ENCODE peak calls at places on chromosomes 12 and 14, in seven cellular contexts. A is HCT116, G is mesenchymal stem cell, J is thyroid gland, O is fibroblast of the aortic adventitia, Y is caudate nucleus, U is T-helper 17 cell. T is an unnamed sample.

GRCh38 chr14:75200451-75200850 is 24.0 kb upstream of the TMED10 start:
- DNase-seq in G (no peak), J (peak; percentile 74), A (peak; percentile 70), Y (no peak), O (no peak), U (no peak), T (peak; percentile 9)

GRCh38 chr14:99755068-99755405 is 38.2 kb upstream of the EML1 start:
- DNase-seq in J (no peak), Y (no peak), U (no peak), O (no peak), A (no peak), G (no peak), T (no peak)

GRCh38 chr12:53754633-53755261 is 3.0 kb upstream of the CISTR start:
- DNase-seq in U (no peak), A (no peak), G (peak; percentile 41), J (peak; percentile 76), Y (no peak), O (peak; percentile 69), T (peak; percentile 55)

GRCh38 chr14:96173646-96174475 is 30.8 kb upstream of the BDKRB2 start:
- DNase-seq in Y (no peak), U (no peak), O (no peak), J (no peak), G (no peak), A (no peak), T (no peak)

GRCh38 chr12:129082441-129082840 is 229.2 kb downstream of the GLT1D1 start:
- DNase-seq in O (no peak), J (no peak), A (no peak), Y (no peak), U (no peak), G (no peak), T (no peak)

GRCh38 chr14:94010625-94011024 is 13.5 kb downstream of the CCDC197 start:
- DNase-seq in A (no peak), J (no peak), O (no peak), U (no peak), Y (no peak), G (no peak), T (no peak)

GRCh38 chr12:3420693-3421092 is 70.3 kb upstream of the PRMT8 start:
- DNase-seq in A (no peak), U (no peak), G (no peak), Y (no peak), O (no peak), J (no peak), T (no peak)

GRCh38 chr12:108788911-108789310 is 57.6 kb upstream of the CORO1C start:
- DNase-seq in U (no peak), A (no peak), G (no peak), J (no peak), Y (no peak), O (no peak), T (no peak)

GRCh38 chr12:130775953-130776856 is 60.1 kb upstream of the RIMBP2 start:
- DNase-seq in G (peak; percentile 88), O (peak; percentile 86), Y (peak; percentile 43), A (peak; percentile 26), J (peak; percentile 29), U (peak; percentile 25), T (peak; percentile 70)

GRCh38 chr12:24838531-24838950 is 110.4 kb downstream of the BCAT1 start:
- DNase-seq in A (no peak), J (no peak), U (no peak), O (peak; percentile 94), Y (no peak), G (peak; percentile 96), T (peak; percentile 79)

GRCh38 chr14:21041676-21042433 is at the start of gene RNASE7:
- DNase-seq in U (no peak), G (peak; percentile 23), O (peak; percentile 53), A (no peak), J (no peak), Y (no peak), T (peak; percentile 57)

GRCh38 chr12:6310771-6311610 is 509 bp downstream of the PLEKHG6 start:
- DNase-seq in Y (no peak), O (no peak), A (no peak), G (no peak), J (peak; percentile 45), U (no peak), T (no peak)

GRCh38 chr12:105279460-105280056 is 43.6 kb upstream of the APPL2 start:
- DNase-seq in U (no peak), Y (no peak), J (peak; percentile 4), A (peak; percentile 26), O (peak; percentile 39), G (no peak), T (peak; percentile 47)

GRCh38 chr14:24708684-24709083 is 74.7 kb upstream of the GZMB start:
- DNase-seq in A (no peak), J (no peak), U (no peak), G (no peak), Y (no peak), O (no peak), T (no peak)

GRCh38 chr12:92629349-92630065 is 73.3 kb upstream of the PLEKHG7 start:
- DNase-seq in Y (no peak), A (no peak), J (peak; percentile 89), G (peak; percentile 74), O (peak; percentile 14), U (no peak), T (no peak)

GRCh38 chr12:98544741-98545140 is 29.4 kb downstream of the TMPO start:
- DNase-seq in O (peak; percentile 27), A (no peak), Y (no peak), G (no peak), U (no peak), J (no peak), T (no peak)

GRCh38 chr14:67557656-67558055 is 24.6 kb downstream of the PLEKHH1 start:
- DNase-seq in Y (no peak), O (no peak), A (no peak), G (no peak), U (no peak), J (no peak), T (no peak)

GRCh38 chr14:89255852-89256251 is 161.2 kb downstream of the FOXN3 start:
- DNase-seq in O (no peak), Y (no peak), G (no peak), U (no peak), A (no peak), J (no peak), T (no peak)

GRCh38 chr14:39469094-39469710 is 37.0 kb upstream of the FBXO33 start:
- DNase-seq in J (no peak), G (peak; percentile 17), U (no peak), O (peak; percentile 8), Y (no peak), A (no peak), T (no peak)

GRCh38 chr12:13000935-13001724 is 1.1 kb upstream of the HEBP1 start:
- DNase-seq in Y (peak; percentile 56), G (peak; percentile 68), A (peak; percentile 18), U (peak; percentile 20), O (peak; percentile 44), J (peak; percentile 65), T (peak; percentile 49)

GRCh38 chr12:2890388-2891239 is at the start of gene TULP3:
- DNase-seq in A (peak; percentile 91), Y (peak; percentile 98), G (peak; percentile 98), O (peak; percentile 97), J (peak; percentile 99), U (peak; percentile 98), T (peak; percentile 98)

GRCh38 chr14:64184103-64184729 is 110.0 kb downstream of the ESR2 start:
- DNase-seq in O (no peak), G (no peak), A (no peak), Y (no peak), U (no peak), J (no peak), T (no peak)

GRCh38 chr12:72035625-72036024 is 97.0 kb downstream of the TPH2 start:
- DNase-seq in U (no peak), J (no peak), O (no peak), Y (no peak), G (no peak), A (no peak), T (no peak)

GRCh38 chr14:101821528-101821927 is 60.0 kb downstream of the PPP2R5C start:
- DNase-seq in O (no peak), J (no peak), Y (no peak), A (no peak), G (no peak), U (peak; percentile 64), T (no peak)

GRCh38 chr12:111342376-111342775 is 26.5 kb downstream of the PHETA1 start:
- DNase-seq in Y (no peak), G (no peak), U (no peak), J (no peak), A (no peak), O (no peak), T (no peak)

GRCh38 chr12:26212988-26213387 is 17.6 kb downstream of the SSPN start:
- DNase-seq in A (no peak), G (no peak), O (no peak), J (no peak), Y (no peak), U (no peak), T (no peak)

GRCh38 chr12:98243190-98243589 is 272.2 kb upstream of the TMPO start:
- DNase-seq in G (no peak), A (no peak), Y (no peak), J (no peak), U (no peak), O (no peak), T (no peak)

GRCh38 chr14:104795781-104796681 is 483 bp upstream of the AKT1 start:
- DNase-seq in J (peak; percentile 53), U (peak; percentile 50), O (no peak), G (peak; percentile 42), Y (no peak), A (no peak), T (peak; percentile 48)

T was measured in MCF 10A.